ENCODE peak calls at places on chromosome 19, in ten cellular contexts. W, I, L, U, D, Q, Y, P, A and M are unnamed samples.

GRCh38 chr19:51600940-51601575 is 29.1 kb downstream of the SIGLEC5 start:
- DNase-seq in L (no peak), A (no peak), W (no peak), Q (no peak), P (no peak), D (no peak), U (no peak), Y (no peak), I (no peak), M (no peak)

GRCh38 chr19:48390188-48391099 is 907 bp downstream of the KDELR1 start:
- DNase-seq in L (no peak), W (peak), U (peak), A (peak), Q (no peak), Y (peak), P (no peak), D (peak), I (peak), M (peak)

GRCh38 chr19:31220540-31220939 is 128.7 kb downstream of the TSHZ3 start:
- DNase-seq in A (no peak), D (no peak), Q (no peak), I (peak), L (no peak), P (no peak), W (no peak), Y (no peak), U (no peak), M (peak)

GRCh38 chr19:54517483-54517882 is 14.9 kb downstream of the LAIR2 start:
- DNase-seq in Q (no peak), Y (peak), D (peak), W (no peak), U (peak), I (peak), A (peak), P (no peak), L (no peak), M (peak)

GRCh38 chr19:13430790-13431582 is 75.3 kb downstream of the CACNA1A start:
- DNase-seq in A (peak), W (no peak), Y (peak), I (peak), D (peak), U (peak), Q (no peak), L (peak), P (no peak), M (peak)

GRCh38 chr19:48896191-48896720 is 2.3 kb downstream of the TULP2 start:
- DNase-seq in W (peak), P (no peak), Q (no peak), I (peak), A (no peak), U (no peak), Y (no peak), D (peak), L (no peak), M (peak)

GRCh38 chr19:12838182-12838890 is at the start of gene MAST1:
- DNase-seq in L (no peak), P (no peak), I (peak), U (peak), Q (no peak), Y (no peak), D (peak), A (peak), W (no peak), M (peak)

GRCh38 chr19:10107817-10108367 is 1.7 kb downstream of the PPAN start:
- DNase-seq in U (no peak), Y (no peak), Q (no peak), A (no peak), W (no peak), I (no peak), P (no peak), L (no peak), D (no peak), M (no peak)

GRCh38 chr19:52778811-52779210 is 7.8 kb downstream of the ZNF600 start:
- DNase-seq in Y (peak), A (no peak), U (no peak), W (no peak), L (no peak), D (no peak), I (no peak), Q (no peak), P (no peak), M (no peak)

GRCh38 chr19:33241530-33242101 is 16.0 kb upstream of the SLC7A10 start:
- DNase-seq in U (peak), P (no peak), L (no peak), I (peak), Q (no peak), Y (no peak), A (no peak), W (no peak), D (no peak), M (no peak)

GRCh38 chr19:56367829-56368711 is 25.3 kb downstream of the ZNF582 start:
- DNase-seq in W (peak), D (peak), Q (peak), U (peak), Y (peak), A (peak), L (peak), P (peak), I (peak), M (peak)

GRCh38 chr19:54204767-54205468 is 4.3 kb downstream of the RPS9 start:
- DNase-seq in Y (no peak), I (no peak), Q (no peak), P (no peak), D (no peak), L (no peak), U (no peak), A (no peak), W (no peak), M (no peak)

GRCh38 chr19:48999481-49000325 is 6.0 kb downstream of the RUVBL2 start:
- DNase-seq in P (no peak), A (peak), Q (no peak), Y (peak), W (no peak), D (peak), U (peak), L (no peak), I (peak), M (peak)

GRCh38 chr19:18741566-18742121 is 49.5 kb downstream of the COMP start:
- DNase-seq in Y (no peak), Q (no peak), D (no peak), W (no peak), A (no peak), U (peak), L (no peak), I (peak), P (no peak), M (no peak)

GRCh38 chr19:48401277-48401676 is 7.8 kb downstream of the GRIN2D start:
- DNase-seq in L (no peak), Y (no peak), D (no peak), I (no peak), U (no peak), W (no peak), A (no peak), Q (no peak), P (no peak), M (no peak)

GRCh38 chr19:19185853-19186728 is 5.9 kb downstream of the BORCS8 start:
- DNase-seq in D (peak), L (no peak), U (peak), Q (no peak), W (no peak), I (peak), Y (peak), P (no peak), A (peak), M (peak)

GRCh38 chr19:48964205-48965032 is 690 bp upstream of the FTL start:
- DNase-seq in L (no peak), Y (peak), U (peak), W (no peak), I (no peak), A (no peak), D (no peak), P (no peak), Q (no peak), M (peak)

GRCh38 chr19:49116544-49116943 is 2.4 kb downstream of the LIN7B start:
- DNase-seq in D (no peak), W (no peak), I (no peak), Q (peak), U (no peak), A (no peak), Y (no peak), P (no peak), L (no peak), M (no peak)

GRCh38 chr19:6022570-6023049 is 44.7 kb upstream of the RANBP3 start:
- DNase-seq in P (no peak), I (no peak), L (no peak), A (no peak), Y (no peak), D (no peak), W (no peak), U (no peak), Q (no peak), M (no peak)
- TF ChIP-seq CTCF in P (no peak), I (no peak), L (no peak), A (no peak), Y (no peak), D (peak), W (no peak), U (no peak), Q (no peak), M (no peak)

GRCh38 chr19:11662278-11662677 is 65.0 kb downstream of the ZNF627 start:
- DNase-seq in P (no peak), L (no peak), A (no peak), Y (no peak), W (no peak), I (no peak), Q (no peak), U (no peak), D (no peak), M (no peak)

GRCh38 chr19:11658954-11659353 is 61.7 kb downstream of the ZNF627 start:
- DNase-seq in Q (no peak), I (no peak), A (no peak), P (no peak), D (no peak), L (no peak), U (no peak), W (no peak), Y (no peak), M (no peak)

GRCh38 chr19:11656535-11656934 is 59.3 kb downstream of the ZNF627 start:
- DNase-seq in A (no peak), D (no peak), W (no peak), U (no peak), L (no peak), P (no peak), Y (no peak), I (no peak), Q (no peak), M (no peak)

GRCh38 chr19:11657307-11657706 is 60.0 kb downstream of the ZNF627 start:
- DNase-seq in U (no peak), Q (no peak), D (no peak), A (no peak), L (no peak), W (no peak), P (no peak), I (no peak), Y (no peak), M (peak)

DNA sequence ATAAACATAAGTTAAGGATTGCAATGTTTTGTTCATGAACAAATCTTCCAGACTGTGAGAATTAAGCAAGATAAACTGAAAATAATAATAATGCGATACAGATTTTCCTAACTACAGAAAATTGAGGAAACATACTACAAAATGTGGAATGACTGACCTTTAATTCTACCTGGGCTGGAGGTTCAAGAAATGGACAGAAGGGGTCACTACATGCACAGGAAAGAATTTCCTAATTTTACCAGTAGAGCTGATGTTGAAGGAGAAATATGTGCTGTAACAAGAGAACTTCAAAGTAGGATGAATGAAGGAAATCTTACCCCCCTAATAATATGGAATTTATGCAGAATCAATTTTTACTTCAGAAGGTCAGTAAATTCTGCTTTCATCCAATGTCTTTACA is 62.3 kb downstream of the ZNF627 start:
- DNase-seq in A (peak), L (no peak), U (no peak), D (no peak), P (no peak), Q (no peak), I (no peak), W (no peak), Y (peak), M (peak)
- TF ChIP-seq CTCF in A (peak), L (peak), U (no peak), D (no peak), P (peak), Q (no peak), I (no peak), W (no peak), Y (peak), M (peak)

GRCh38 chr19:39282021-39282420 is 13.8 kb downstream of the IFNL2 start:
- DNase-seq in L (no peak), Y (no peak), I (no peak), W (no peak), D (no peak), A (no peak), U (no peak), P (no peak), Q (no peak), M (no peak)
- TF ChIP-seq CTCF in L (no peak), Y (no peak), I (no peak), W (no peak), D (no peak), A (no peak), U (no peak), P (no peak), Q (no peak), M (no peak)

DNA sequence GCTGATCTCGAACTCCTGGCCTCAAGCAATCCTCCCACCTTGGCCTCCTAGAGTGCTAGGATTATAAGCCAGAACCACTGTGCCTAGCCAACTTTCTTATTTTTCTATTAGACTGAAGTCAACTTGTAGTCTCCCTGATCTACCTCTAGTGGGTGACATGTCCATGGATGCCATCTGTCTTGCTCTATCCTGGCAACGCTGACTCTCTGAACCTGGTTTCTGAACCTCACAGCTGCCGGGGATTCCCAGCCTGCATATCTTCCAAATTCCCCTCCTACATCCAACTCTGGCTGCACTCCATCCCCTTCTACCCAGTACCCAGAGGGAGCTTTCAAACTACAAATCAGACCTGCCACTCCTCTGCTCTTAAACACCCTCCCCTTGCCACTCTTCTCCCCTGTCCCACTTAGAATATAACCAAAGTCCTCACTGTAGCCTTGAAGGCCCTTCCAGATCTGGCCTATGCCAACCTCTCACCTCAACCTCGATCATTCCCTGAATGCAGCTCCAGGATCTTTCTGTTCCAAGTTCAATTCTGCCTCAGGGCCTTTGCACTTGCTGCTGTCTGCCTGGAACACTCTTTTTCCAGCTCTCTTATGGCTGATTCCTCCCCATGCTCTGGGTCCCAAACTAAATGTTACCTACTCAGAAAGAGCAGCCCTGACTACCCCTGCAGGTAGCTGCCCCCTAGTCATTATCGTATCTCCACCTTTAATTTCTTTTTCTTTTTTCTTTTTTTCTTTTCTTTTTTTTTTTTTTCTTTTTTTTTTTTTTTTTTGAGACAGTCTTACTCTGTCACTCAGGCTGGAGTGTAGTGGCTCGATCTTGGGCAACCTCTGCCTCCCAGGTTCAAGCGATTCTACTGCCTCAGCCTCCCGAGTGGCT is 2.2 kb downstream of the CLIP3 start:
- DNase-seq in P (no peak), D (no peak), L (no peak), W (no peak), A (peak), Q (no peak), I (no peak), U (no peak), Y (peak), M (no peak)
- TF ChIP-seq CTCF in P (peak), D (no peak), L (peak), W (no peak), A (peak), Q (no peak), I (no peak), U (no peak), Y (no peak), M (peak)

GRCh38 chr19:42942187-42942789 is 5.3 kb upstream of the PSG7 start:
- DNase-seq in A (no peak), D (no peak), W (no peak), L (no peak), P (no peak), I (no peak), Y (peak), Q (no peak), U (peak), M (no peak)
- TF ChIP-seq CTCF in A (peak), D (no peak), W (no peak), L (peak), P (peak), I (no peak), Y (peak), Q (no peak), U (peak), M (peak)

GRCh38 chr19:38385057-38385803 is 2.6 kb downstream of the GGN start:
- DNase-seq in A (no peak), U (no peak), P (no peak), D (no peak), Q (no peak), Y (no peak), W (no peak), L (no peak), I (no peak), M (no peak)

GRCh38 chr19:38385804-38386257 is 2.0 kb downstream of the GGN start:
- DNase-seq in P (no peak), I (no peak), L (no peak), D (no peak), Y (no peak), W (no peak), A (no peak), U (no peak), Q (no peak), M (no peak)

GRCh38 chr19:38383184-38383583 is 4.7 kb downstream of the GGN start:
- DNase-seq in L (no peak), A (no peak), Y (no peak), Q (no peak), P (no peak), W (no peak), U (no peak), D (no peak), I (no peak), M (no peak)

GRCh38 chr19:38383743-38384142 is 4.1 kb downstream of the GGN start:
- DNase-seq in Y (no peak), P (no peak), Q (no peak), D (no peak), I (no peak), U (no peak), W (no peak), L (no peak), A (no peak), M (no peak)

GRCh38 chr19:38384209-38385027 is 3.4 kb downstream of the GGN start:
- DNase-seq in Q (no peak), Y (no peak), P (no peak), D (no peak), A (no peak), W (no peak), L (no peak), I (no peak), U (no peak), M (peak)
- TF ChIP-seq CTCF in Q (no peak), Y (peak), P (peak), D (no peak), A (no peak), W (no peak), L (peak), I (no peak), U (peak), M (peak)

GRCh38 chr19:8593931-8594330 is 16.6 kb downstream of the ADAMTS10 start:
- DNase-seq in I (no peak), Y (no peak), A (no peak), W (no peak), D (no peak), P (no peak), L (no peak), U (no peak), Q (no peak), M (no peak)
- TF ChIP-seq CTCF in I (peak), Y (peak), A (no peak), W (no peak), D (no peak), P (peak), L (peak), U (no peak), Q (no peak), M (peak)

GRCh38 chr19:2247433-2248101 is 1.6 kb upstream of the AMH start:
- DNase-seq in A (no peak), P (no peak), L (no peak), Y (no peak), W (no peak), U (no peak), Q (no peak), D (no peak), I (no peak), M (no peak)

GRCh38 chr19:2246801-2247361 is 2.2 kb upstream of the AMH start:
- DNase-seq in U (peak), W (no peak), I (no peak), Y (peak), A (no peak), P (no peak), D (no peak), L (no peak), Q (no peak), M (no peak)

GRCh38 chr19:2244486-2244885 is 4.6 kb upstream of the AMH start:
- DNase-seq in Y (no peak), D (no peak), P (no peak), U (no peak), W (no peak), Q (no peak), L (no peak), A (no peak), I (no peak), M (no peak)

GRCh38 chr19:2245273-2245672 is 3.9 kb upstream of the AMH start:
- DNase-seq in P (no peak), Q (no peak), Y (no peak), L (no peak), U (no peak), D (no peak), A (no peak), W (no peak), I (no peak), M (no peak)

GRCh38 chr19:2246014-2246620 is 3.0 kb upstream of the AMH start:
- DNase-seq in L (no peak), U (no peak), P (no peak), D (no peak), I (no peak), W (no peak), Y (no peak), Q (no peak), A (no peak), M (no peak)
- TF ChIP-seq CTCF in L (no peak), U (no peak), P (no peak), D (no peak), I (no peak), W (no peak), Y (no peak), Q (no peak), A (no peak), M (no peak)